ENCODE peak calls at places on chromosomes 11 and 22, in four cellular contexts. V, B, D and K are unnamed samples.

GRCh38 chr11:12677131-12677530 is 2.9 kb downstream of the TEAD1 start:
- DNase-seq in B (peak), D (no peak), V (no peak), K (no peak)

GRCh38 chr22:23536821-23537345 is 43.2 kb downstream of the IGLL1 start:
- DNase-seq in B (no peak), V (no peak), D (no peak), K (no peak)

GRCh38 chr11:45337583-45338360 is 51.6 kb upstream of the SYT13 start:
- DNase-seq in D (no peak), V (no peak), B (peak), K (no peak)

GRCh38 chr11:82871646-82872045 is 28.6 kb downstream of the PRCP start:
- DNase-seq in V (no peak), D (no peak), B (no peak), K (no peak)

GRCh38 chr11:133947298-133947905 is 9.4 kb downstream of the IGSF9B start:
- DNase-seq in V (no peak), B (peak), D (peak), K (no peak)

GRCh38 chr11:92793189-92793588 is 176.3 kb upstream of the MTNR1B start:
- DNase-seq in V (no peak), D (no peak), B (no peak), K (peak)

GRCh38 chr11:93572171-93572570 is 29.0 kb upstream of the SMCO4 start:
- DNase-seq in D (no peak), B (no peak), V (no peak), K (no peak)

GRCh38 chr11:12279672-12280108 is 97.7 kb upstream of the PARVA start:
- DNase-seq in D (no peak), V (no peak), B (no peak), K (no peak)

GRCh38 chr11:44609028-44609782 is 43.7 kb downstream of the CD82 start:
- DNase-seq in V (no peak), B (no peak), D (no peak), K (no peak)

GRCh38 chr11:74288161-74288560 is 23.3 kb downstream of the P4HA3 start:
- DNase-seq in V (no peak), D (no peak), B (peak), K (no peak)

GRCh38 chr22:23698094-23698493 is 7.3 kb downstream of the RGL4 start:
- DNase-seq in V (no peak), B (no peak), D (no peak), K (no peak)

GRCh38 chr11:103294516-103294915 is 185.3 kb downstream of the DYNC2H1 start:
- DNase-seq in V (no peak), D (no peak), B (peak), K (no peak)